ENCODE peak calls at places on chromosome 13, in six cellular contexts. Y is adrenal gland; V is stimulated activated CD4-positive, alpha-beta T cell treated with anti-CD3 and anti-CD28 coated beads, TNF-alpha, amount 100 ng/mL, for 4 hours; J is ovary; O is frontal cortex; K is DMS153. C is an unnamed sample.

GRCh38 chr13:90315061-90315460 is 1032.4 kb upstream of the MIR17HG start:
- DNase-seq in Y (no peak), V (no peak), J (no peak), O (no peak), K (no peak), C (no peak)

GRCh38 chr13:81987677-81988357 is 1646.9 kb upstream of the SPRY2 start:
- DNase-seq in Y (no peak), V (no peak), J (no peak), O (no peak), K (peak), C (no peak)

GRCh38 chr13:50268500-50268899 is 253.3 kb downstream of the KCNRG start:
- DNase-seq in Y (no peak), V (no peak), J (no peak), O (no peak), K (no peak), C (no peak)

GRCh38 chr13:44414771-44415170 is 41.1 kb downstream of the SERP2 start:
- DNase-seq in Y (no peak), V (no peak), J (no peak), O (no peak), K (no peak), C (no peak)

GRCh38 chr13:109698779-109699178 is 87.6 kb downstream of the IRS2 start:
- DNase-seq in Y (no peak), V (no peak), J (no peak), O (no peak), K (no peak), C (no peak)

GRCh38 chr13:34249546-34249945 is 431.6 kb downstream of the RFC3 start:
- DNase-seq in Y (no peak), V (no peak), J (no peak), O (no peak), K (no peak), C (no peak)

GRCh38 chr13:29954082-29955043 is 103.9 kb upstream of the UBL3 start:
- DNase-seq in Y (no peak), V (no peak), J (no peak), O (no peak), K (no peak), C (no peak)

GRCh38 chr13:80214521-80214941 is 126.4 kb downstream of the SPRY2 start:
- DNase-seq in Y (no peak), V (no peak), J (no peak), O (no peak), K (no peak), C (no peak)

GRCh38 chr13:99439850-99440604 is 61.2 kb upstream of the TM9SF2 start:
- DNase-seq in Y (no peak), V (no peak), J (no peak), O (no peak), K (no peak), C (no peak)